ENCODE peak calls at places on chromosome 6, in five cellular contexts. U is HCT116, W is adrenal gland, J is ovary, R is GM12878. O is an unnamed sample.

GRCh38 chr6:56040875-56041274 is 165.5 kb upstream of the BMP5 start:
- DNase-seq in W (no peak), U (no peak), J (no peak), R (no peak), O (no peak)

GRCh38 chr6:112231609-112232060 is 22.7 kb downstream of the LAMA4 start:
- DNase-seq in U (no peak), J (no peak), W (no peak), R (no peak), O (no peak)

GRCh38 chr6:2630362-2630761 is 120.4 kb downstream of the MYLK4 start:
- DNase-seq in U (peak), R (no peak), J (peak), W (peak), O (peak)

GRCh38 chr6:122692175-122692598 is 82.0 kb downstream of the PKIB start:
- DNase-seq in U (no peak), J (no peak), R (no peak), W (no peak), O (no peak)

GRCh38 chr6:81553246-81553645 is 199.2 kb downstream of the TENT5A start:
- DNase-seq in W (no peak), R (no peak), J (no peak), U (no peak), O (no peak)

GRCh38 chr6:112370946-112371345 is 23.8 kb downstream of the RFPL4B start:
- DNase-seq in U (no peak), J (no peak), W (no peak), R (no peak), O (no peak)

GRCh38 chr6:21953831-21954801 is 342.7 kb downstream of the PRL start:
- DNase-seq in U (no peak), J (peak), R (no peak), W (no peak), O (peak)

GRCh38 chr6:21371676-21372161 is 221.8 kb upstream of the SOX4 start:
- DNase-seq in U (no peak), J (no peak), W (no peak), R (no peak), O (no peak)

GRCh38 chr6:62285612-62286469 is at the start of gene KHDRBS2:
- DNase-seq in J (peak), W (peak), R (peak), U (no peak), O (peak)

GRCh38 chr6:147689398-147689797 is 180.9 kb downstream of the SAMD5 start:
- DNase-seq in R (no peak), U (no peak), W (no peak), J (no peak), O (no peak)

GRCh38 chr6:24933868-24934401 is 1.8 kb downstream of the RIPOR2 start:
- DNase-seq in U (peak), R (no peak), J (no peak), W (no peak), O (no peak)

GRCh38 chr6:20366082-20366834 is 35.4 kb upstream of the E2F3 start:
- DNase-seq in W (no peak), J (no peak), R (no peak), U (no peak), O (no peak)

GRCh38 chr6:31826793-31827285 is 699 bp upstream of the HSPA1B start:
- DNase-seq in J (peak), U (no peak), R (no peak), W (peak), O (peak)

GRCh38 chr6:139778113-139778512 is 403.7 kb upstream of the CITED2 start:
- DNase-seq in R (no peak), U (no peak), W (no peak), J (no peak), O (no peak)

GRCh38 chr6:72182337-72183246 is 296.2 kb downstream of the RIMS1 start:
- DNase-seq in R (no peak), J (no peak), W (peak), U (no peak), O (peak)

GRCh38 chr6:83463886-83464285 is 33.0 kb upstream of the ME1 start:
- DNase-seq in R (no peak), J (no peak), W (no peak), U (no peak), O (no peak)

GRCh38 chr6:15280961-15281360 is 35.1 kb downstream of the JARID2 start:
- DNase-seq in J (no peak), W (peak), R (no peak), U (no peak), O (no peak)

GRCh38 chr6:160974304-160974771 is 17.2 kb upstream of the MAP3K4 start:
- DNase-seq in U (no peak), W (peak), R (no peak), J (peak), O (peak)

GRCh38 chr6:165858571-165858970 is 195.5 kb upstream of the PDE10A start:
- DNase-seq in U (no peak), J (no peak), W (no peak), R (no peak), O (no peak)

GRCh38 chr6:15023448-15023847 is 222.4 kb upstream of the JARID2 start:
- DNase-seq in U (no peak), W (no peak), R (peak), J (no peak), O (no peak)

DNA sequence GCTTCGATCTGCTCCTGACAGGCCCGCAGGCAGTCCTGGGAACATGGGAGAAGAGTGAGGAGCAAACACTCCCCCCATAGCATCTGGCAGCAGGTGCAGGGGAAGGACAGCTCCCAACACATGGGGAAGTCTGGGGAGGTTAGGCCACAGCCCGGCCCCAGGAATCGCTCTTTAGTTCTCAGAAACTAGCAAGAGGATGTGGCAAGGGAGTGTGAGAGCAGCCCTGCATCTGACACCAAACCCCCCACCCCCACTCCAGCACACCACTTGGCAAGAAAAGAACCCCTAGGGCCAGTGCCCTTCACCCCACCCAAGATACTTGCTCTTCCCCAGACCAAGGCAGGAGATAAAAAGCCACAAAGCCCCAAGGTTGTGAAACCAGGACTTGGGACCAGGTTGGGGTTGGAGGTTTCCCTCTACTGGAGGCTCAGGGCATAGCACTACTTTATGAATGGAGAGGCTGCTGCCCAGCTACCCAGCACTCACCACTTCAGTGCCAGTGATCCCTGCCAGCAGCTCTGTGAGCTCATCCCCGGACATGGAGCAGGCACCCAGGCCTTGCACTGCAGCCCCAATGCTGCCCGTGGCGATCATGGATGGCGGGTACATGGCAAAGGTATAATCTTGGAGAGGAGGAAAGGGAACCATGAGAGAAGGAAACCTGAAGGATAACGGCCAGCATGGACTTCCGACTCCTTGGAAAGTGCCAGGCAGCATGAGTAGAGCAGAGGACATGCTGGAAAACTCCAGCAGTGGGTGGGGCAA is 5.4 kb downstream of the CCND3 start:
- DNase-seq in W (peak), U (peak), J (peak), R (peak), O (peak)
- TF ChIP-seq POLR2A in W (peak), U (no peak), J (no peak), R (peak), O (no peak)

DNA sequence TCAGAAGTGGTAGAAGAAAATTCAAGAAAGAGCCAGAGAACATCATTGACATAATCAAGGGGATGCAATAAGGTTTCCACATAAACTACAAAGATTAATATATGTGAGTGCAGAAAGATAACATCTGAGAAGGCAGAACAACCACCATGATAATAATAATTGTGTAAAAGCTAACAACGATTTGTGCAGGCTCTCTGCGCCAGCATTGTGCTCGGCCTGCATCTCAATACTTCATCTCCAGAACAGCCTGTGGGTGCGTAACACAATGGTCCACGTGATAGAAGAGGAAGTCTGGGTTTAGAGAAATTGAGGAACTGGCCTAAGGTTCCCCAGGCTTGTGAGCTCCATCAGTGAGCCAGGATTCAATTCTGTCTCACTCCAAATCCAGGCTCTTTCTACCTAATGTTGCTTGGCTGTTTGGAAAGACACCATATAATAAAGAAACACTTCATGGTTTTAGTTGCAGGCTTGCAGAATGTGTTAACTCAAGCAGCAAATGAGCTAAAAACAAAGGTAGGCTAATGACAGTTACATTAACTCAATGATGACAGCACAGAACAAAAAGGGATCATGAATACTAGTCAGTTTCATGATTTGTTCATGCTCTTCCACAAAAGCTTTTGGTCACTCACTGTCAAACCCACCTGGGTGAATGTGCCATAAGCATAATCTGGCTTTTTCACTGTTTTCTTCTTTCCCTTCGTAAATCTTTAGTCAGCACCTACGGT is 71.2 kb downstream of the LY86 start:
- DNase-seq in W (peak), U (no peak), R (no peak), J (no peak), O (no peak)
- TF ChIP-seq POLR2A in W (no peak), U (no peak), R (no peak), J (no peak), O (no peak)

GRCh38 chr6:42791706-42792320 is 10.0 kb downstream of the BICRAL start:
- DNase-seq in J (no peak), R (no peak), W (no peak), U (no peak), O (no peak)

GRCh38 chr6:42787018-42787611 is 5.3 kb downstream of the BICRAL start:
- DNase-seq in W (no peak), U (no peak), J (no peak), R (no peak), O (no peak)

GRCh38 chr6:42788671-42789070 is 6.8 kb downstream of the BICRAL start:
- DNase-seq in U (no peak), W (no peak), R (no peak), J (no peak), O (no peak)

GRCh38 chr6:42786525-42786985 is 4.7 kb downstream of the BICRAL start:
- DNase-seq in R (no peak), U (no peak), J (no peak), W (no peak), O (no peak)

DNA sequence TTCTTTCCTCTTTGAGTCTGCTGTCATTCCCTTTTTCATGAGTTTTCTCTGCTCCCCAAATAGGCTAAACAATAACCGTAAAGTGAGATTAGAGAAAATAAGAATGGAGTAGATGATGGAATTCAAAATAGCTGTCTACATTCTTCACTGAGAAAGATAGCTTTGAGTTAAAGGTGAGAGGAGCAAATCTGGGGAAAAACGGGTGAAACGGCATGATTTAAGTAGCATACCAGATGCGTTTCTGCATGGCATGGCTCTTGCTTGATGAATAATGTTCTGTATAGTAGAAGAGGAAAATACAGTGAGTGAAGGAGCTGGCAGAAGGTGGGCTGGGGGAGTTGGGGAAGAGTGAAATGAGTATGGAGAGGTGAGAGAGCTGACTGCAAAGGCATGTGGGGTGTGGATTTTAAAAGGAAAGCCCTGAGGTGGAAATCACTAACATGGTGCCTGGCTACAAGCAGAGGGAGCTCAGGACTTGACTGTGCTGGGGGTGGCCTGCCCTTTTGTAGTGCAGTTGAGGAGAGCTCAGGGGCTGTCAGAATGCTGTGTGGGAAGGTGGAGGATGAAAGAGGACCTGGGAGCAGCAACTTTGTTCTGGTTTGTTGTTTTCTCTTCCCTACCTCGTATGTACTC is 8.8 kb downstream of the BICRAL start:
- DNase-seq in J (no peak), U (no peak), W (no peak), R (no peak), O (no peak)
- TF ChIP-seq POLR2A in J (no peak), U (no peak), W (no peak), R (no peak), O (no peak)

DNA sequence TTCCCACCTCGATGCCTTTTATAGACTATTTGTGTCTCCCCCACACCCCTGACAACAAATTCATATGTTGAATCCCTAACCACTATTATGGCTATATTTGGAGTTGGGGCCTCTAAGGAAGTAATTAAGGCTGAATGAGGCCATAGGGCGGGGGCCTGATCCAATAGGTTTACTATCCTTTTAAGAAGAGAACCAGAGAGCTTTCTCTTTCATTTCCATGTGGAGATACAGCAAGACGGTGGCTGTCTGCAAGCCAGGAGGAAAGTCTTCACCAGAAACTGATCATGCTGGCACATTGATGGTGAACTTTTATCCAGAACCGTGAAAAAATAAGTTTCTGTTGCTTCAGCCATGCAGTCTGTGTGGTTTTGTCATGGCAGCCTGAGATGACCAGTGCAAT is 38.9 kb upstream of the CLIC5 start:
- DNase-seq in J (no peak), W (no peak), R (no peak), U (no peak), O (no peak)
- TF ChIP-seq POLR2A in J (no peak), W (no peak), R (no peak), U (no peak), O (no peak)

GRCh38 chr6:18264338-18265098 is at the start of gene DEK:
- DNase-seq in U (peak), W (peak), J (peak), R (no peak), O (peak)
- TF ChIP-seq POLR2A in U (no peak), W (peak), J (peak), R (peak), O (no peak)

GRCh38 chr6:43180058-43180457 is 1.9 kb upstream of the CUL9 start:
- DNase-seq in U (no peak), R (no peak), J (no peak), W (no peak), O (no peak)

GRCh38 chr6:43181621-43181941 is 415 bp upstream of the CUL9 start:
- DNase-seq in W (no peak), R (no peak), U (no peak), J (no peak), O (no peak)

GRCh38 chr6:43178951-43179830 is 2.8 kb upstream of the CUL9 start:
- DNase-seq in R (no peak), U (no peak), J (no peak), W (no peak), O (no peak)

GRCh38 chr6:43181942-43182860 is at the start of gene CUL9:
- DNase-seq in W (peak), U (peak), R (peak), J (peak), O (peak)

DNA sequence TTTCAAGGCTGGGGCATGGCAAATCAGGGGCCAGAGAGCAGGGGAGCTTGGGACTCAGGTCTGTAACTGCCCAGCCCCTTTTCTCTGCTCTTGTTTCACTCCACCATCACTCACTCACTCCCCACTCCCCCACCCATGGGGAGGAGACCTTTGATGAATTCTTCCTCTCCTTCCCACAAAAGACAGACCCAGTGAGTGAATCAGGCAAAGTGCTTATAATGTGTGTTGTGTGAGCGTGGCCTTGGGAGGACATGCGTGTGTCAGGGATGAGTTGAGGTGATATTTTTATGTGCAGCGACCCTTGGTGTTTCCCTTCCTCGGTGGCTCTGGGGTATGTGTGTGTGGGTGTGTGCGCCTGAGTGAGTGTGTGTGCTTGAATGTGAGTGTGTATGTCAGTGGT is 1.0 kb upstream of the CUL9 start:
- DNase-seq in U (no peak), J (no peak), W (no peak), R (no peak), O (no peak)
- TF ChIP-seq POLR2A in U (no peak), J (no peak), W (no peak), R (peak), O (no peak)

GRCh38 chr6:150891886-150892485 is 26.5 kb downstream of the MTHFD1L start:
- DNase-seq in W (peak), U (peak), R (peak), J (peak), O (peak)
- TF ChIP-seq POLR2A in W (no peak), U (no peak), R (no peak), J (no peak), O (no peak)

GRCh38 chr6:209432-210103 is 82.7 kb upstream of the DUSP22 start:
- DNase-seq in J (no peak), U (no peak), W (no peak), R (peak), O (no peak)

GRCh38 chr6:213284-213683 is 79.0 kb upstream of the DUSP22 start:
- DNase-seq in R (no peak), U (no peak), W (no peak), J (no peak), O (no peak)

GRCh38 chr6:210778-211177 is 81.5 kb upstream of the DUSP22 start:
- DNase-seq in U (no peak), W (no peak), R (no peak), J (no peak), O (no peak)

GRCh38 chr6:210104-210456 is 82.2 kb upstream of the DUSP22 start:
- DNase-seq in W (no peak), U (no peak), R (no peak), J (no peak), O (no peak)

DNA sequence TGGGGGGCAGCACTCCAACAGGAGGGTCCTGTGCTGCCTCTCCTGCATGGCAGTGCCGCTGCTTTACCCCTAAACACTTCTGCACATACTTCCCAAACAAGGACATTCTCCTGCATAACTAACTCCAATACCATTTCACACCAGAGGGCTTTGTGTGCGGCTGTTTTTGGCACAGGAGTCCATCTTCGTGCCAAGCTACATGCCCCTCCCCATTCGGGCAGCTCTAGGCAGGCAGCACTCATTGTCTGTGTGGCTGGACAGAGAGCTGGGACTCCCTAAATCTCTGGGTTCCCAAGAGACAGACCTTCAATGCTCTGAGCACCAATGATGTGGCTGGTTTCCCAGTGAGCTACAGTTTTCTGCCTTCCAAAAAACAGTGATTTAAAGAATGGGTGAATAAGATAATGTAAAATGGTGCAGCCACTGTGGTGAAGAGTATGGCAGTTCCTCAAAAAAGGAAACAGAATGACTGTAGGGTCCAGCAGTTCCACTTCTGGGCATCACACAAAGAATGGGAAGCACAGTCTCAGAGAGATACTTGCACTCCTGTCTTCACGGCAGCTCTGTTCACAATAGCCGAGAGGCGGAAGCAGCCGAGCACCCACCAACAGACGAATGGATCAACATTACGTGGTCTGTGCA is 80.3 kb upstream of the DUSP22 start:
- DNase-seq in U (no peak), W (no peak), J (no peak), R (no peak), O (no peak)
- TF ChIP-seq POLR2A in U (no peak), W (no peak), J (no peak), R (no peak), O (no peak)

O was measured in body of pancreas.